ENCODE peak calls at places on chromosomes 7 and 10, in nine cellular contexts. U is dorsolateral prefrontal cortex; W is pancreas; Y is H7; H is EL; O is NCI-H460; L is stimulated activated CD8-positive, alpha-beta memory T cell treated with anti-CD3 and anti-CD28 coated beads, Interleukin-12 subunit alpha, Interleukin-12 subunit beta, amount 100 ng/mL, for 4 hours; M is activated CD8-positive, alpha-beta T cell treated with anti-CD3 and anti-CD28 coated beads, Interleukin-2, amount 10 ng/mL, durations not matched to agents 7 days and 5 days; D is NCI-H1092 treated with DMSO at 0.1 percent for 48 hours. Q is an unnamed sample.

GRCh38 chr7:106111671-106112117 is 418 bp downstream of the SYPL1 start:
- DNase-seq in U (no peak), W (peak; percentile 86), Y (peak; percentile 84), H (no peak), O (peak; percentile 34), L (peak; percentile 37), M (peak; percentile 59), D (peak; percentile 63), Q (no peak)

GRCh38 chr10:71770789-71771188 is 2.5 kb downstream of the VSIR start:
- DNase-seq in U (no peak), W (peak; percentile 48), Y (no peak), H (no peak), O (no peak), L (no peak), M (no peak), D (no peak), Q (no peak)

GRCh38 chr10:6164271-6165095 is 38.2 kb upstream of the PFKFB3 start:
- DNase-seq in U (no peak), W (no peak), Y (peak; percentile 13), H (no peak), O (no peak), L (no peak), M (no peak), D (no peak), Q (peak; percentile 88)

GRCh38 chr10:97525683-97526110 is 27.0 kb downstream of the UBTD1 start:
- DNase-seq in U (no peak), W (no peak), Y (no peak), H (no peak), O (no peak), L (no peak), M (no peak), D (no peak), Q (no peak)

GRCh38 chr7:46786221-46786951 is 795.5 kb downstream of the TNS3 start:
- DNase-seq in U (no peak), W (no peak), Y (peak; percentile 16), H (peak; percentile 54), O (no peak), L (no peak), M (no peak), D (no peak), Q (no peak)

GRCh38 chr7:16753102-16753931 is at the start of gene TSPAN13:
- DNase-seq in U (peak; percentile 82), W (peak; percentile 95), Y (peak; percentile 95), H (peak; percentile 76), O (peak; percentile 85), L (peak; percentile 20), M (peak; percentile 81), D (peak; percentile 93), Q (peak; percentile 98)

GRCh38 chr7:3065724-3066143 is 22.1 kb upstream of the CARD11 start:
- DNase-seq in U (no peak), W (peak; percentile 70), Y (peak; percentile 78), H (no peak), O (peak; percentile 18), L (no peak), M (peak; percentile 83), D (no peak), Q (peak; percentile 80)

GRCh38 chr10:19332304-19332703 is 283.7 kb downstream of the MALRD1 start:
- DNase-seq in U (no peak), W (no peak), Y (no peak), H (no peak), O (no peak), L (no peak), M (no peak), D (no peak), Q (no peak)

GRCh38 chr7:90920336-90920735 is 324.2 kb downstream of the CDK14 start:
- DNase-seq in U (no peak), W (no peak), Y (no peak), H (no peak), O (no peak), L (no peak), M (no peak), D (no peak), Q (no peak)

GRCh38 chr10:132889556-132889955 is 52.8 kb downstream of the CFAP46 start:
- DNase-seq in U (peak; percentile 28), W (peak; percentile 33), Y (no peak), H (no peak), O (no peak), L (no peak), M (no peak), D (no peak), Q (peak; percentile 50)

GRCh38 chr10:110843031-110843430 is 28.7 kb upstream of the PDCD4 start:
- DNase-seq in U (no peak), W (no peak), Y (peak; percentile 42), H (no peak), O (no peak), L (no peak), M (peak; percentile 69), D (no peak), Q (no peak)

GRCh38 chr7:65980478-65981250 is 1.3 kb downstream of the GUSB start:
- DNase-seq in U (no peak), W (peak; percentile 59), Y (no peak), H (peak; percentile 34), O (no peak), L (peak; percentile 22), M (peak; percentile 85), D (no peak), Q (no peak)

GRCh38 chr10:675532-675931 is 13.9 kb downstream of the DIP2C start:
- DNase-seq in U (no peak), W (no peak), Y (no peak), H (peak; percentile 13), O (no peak), L (no peak), M (no peak), D (no peak), Q (no peak)

GRCh38 chr10:43842072-43842471 is 193.4 kb upstream of the ZNF32 start:
- DNase-seq in U (no peak), W (no peak), Y (no peak), H (no peak), O (no peak), L (no peak), M (peak; percentile 13), D (no peak), Q (no peak)

GRCh38 chr7:103729026-103729425 is 260.4 kb downstream of the RELN start:
- DNase-seq in U (no peak), W (no peak), Y (no peak), H (no peak), O (no peak), L (no peak), M (no peak), D (no peak), Q (no peak)

GRCh38 chr10:27285093-27285492 is 44.5 kb upstream of the ACBD5 start:
- DNase-seq in U (no peak), W (no peak), Y (peak; percentile 4), H (peak; percentile 3), O (no peak), L (no peak), M (peak; percentile 56), D (no peak), Q (peak; percentile 59)

GRCh38 chr10:49526624-49527023 is 12.3 kb downstream of the ERCC6 start:
- DNase-seq in U (no peak), W (no peak), Y (no peak), H (peak; percentile 23), O (no peak), L (no peak), M (no peak), D (no peak), Q (no peak)

GRCh38 chr10:50515420-50515819 is 108.3 kb downstream of the SGMS1 start:
- DNase-seq in U (no peak), W (no peak), Y (no peak), H (no peak), O (no peak), L (no peak), M (no peak), D (no peak), Q (no peak)

GRCh38 chr10:71319042-71319799 is at the start of gene SLC29A3:
- DNase-seq in U (peak; percentile 84), W (peak; percentile 89), Y (peak; percentile 97), H (peak; percentile 81), O (peak; percentile 81), L (peak; percentile 73), M (peak; percentile 90), D (peak; percentile 74), Q (peak; percentile 92)

GRCh38 chr7:24899905-24900304 is 80.1 kb downstream of the OSBPL3 start:
- DNase-seq in U (no peak), W (no peak), Y (no peak), H (no peak), O (no peak), L (no peak), M (no peak), D (no peak), Q (no peak)

GRCh38 chr7:80707318-80707717 is 68.9 kb downstream of the CD36 start:
- DNase-seq in U (no peak), W (no peak), Y (no peak), H (peak; percentile 34), O (no peak), L (no peak), M (no peak), D (no peak), Q (no peak)

GRCh38 chr10:60480865-60481563 is 91.3 kb upstream of the ANK3 start:
- DNase-seq in U (no peak), W (no peak), Y (no peak), H (peak; percentile 87), O (peak; percentile 82), L (no peak), M (no peak), D (no peak), Q (peak; percentile 54)

GRCh38 chr7:94612253-94612652 is 43.7 kb downstream of the SGCE start:
- DNase-seq in U (no peak), W (no peak), Y (no peak), H (no peak), O (no peak), L (no peak), M (no peak), D (no peak), Q (no peak)

GRCh38 chr10:103069453-103070331 is 123.4 kb downstream of the NT5C2 start:
- DNase-seq in U (peak; percentile 60), W (peak; percentile 78), Y (peak; percentile 83), H (peak; percentile 49), O (peak; percentile 38), L (peak; percentile 13), M (peak; percentile 82), D (peak; percentile 17), Q (peak; percentile 78)

GRCh38 chr7:129368389-129368986 is 65.7 kb upstream of the STRIP2 start:
- DNase-seq in U (no peak), W (no peak), Y (no peak), H (no peak), O (no peak), L (no peak), M (no peak), D (no peak), Q (no peak)

GRCh38 chr7:2438181-2438580 is 34.8 kb downstream of the CHST12 start:
- DNase-seq in U (no peak), W (no peak), Y (no peak), H (no peak), O (no peak), L (no peak), M (no peak), D (no peak), Q (no peak)

GRCh38 chr10:83862723-83863122 is 276.6 kb upstream of the GHITM start:
- DNase-seq in U (no peak), W (no peak), Y (no peak), H (no peak), O (no peak), L (no peak), M (no peak), D (peak; percentile 59), Q (no peak)

GRCh38 chr7:76428868-76429805 is 4.4 kb downstream of the ZP3 start:
- DNase-seq in U (no peak), W (no peak), Y (no peak), H (peak; percentile 42), O (no peak), L (no peak), M (no peak), D (no peak), Q (peak; percentile 56)

GRCh38 chr7:45581271-45581780 is 7.2 kb downstream of the ADCY1 start:
- DNase-seq in U (no peak), W (no peak), Y (no peak), H (no peak), O (no peak), L (no peak), M (no peak), D (no peak), Q (peak; percentile 45)

GRCh38 chr7:25759281-25759680 is 392.7 kb upstream of the NFE2L3 start:
- DNase-seq in U (no peak), W (no peak), Y (no peak), H (no peak), O (no peak), L (no peak), M (no peak), D (no peak), Q (no peak)

GRCh38 chr7:71480814-71481213 is 348.9 kb downstream of the GALNT17 start:
- DNase-seq in U (no peak), W (no peak), Y (no peak), H (no peak), O (peak; percentile 39), L (no peak), M (no peak), D (no peak), Q (no peak)